ENCODE peak calls at places on chromosomes 4 and X, in seven cellular contexts. T, F, N, J, A, G and E are unnamed samples.

GRCh38 chr4:52822583-52823477 is 39.3 kb upstream of the RASL11B start:
- DNase-seq in G (no peak), T (no peak), J (no peak), N (no peak), F (no peak), A (peak), E (no peak)

GRCh38 chrX:19721726-19722370 is 165.6 kb downstream of the SH3KBP1 start:
- DNase-seq in J (no peak), G (no peak), N (no peak), T (no peak), A (no peak), F (no peak), E (no peak)

GRCh38 chr4:125317526-125317880 is 2.7 kb downstream of the FAT4 start:
- DNase-seq in F (peak), J (peak), T (peak), G (no peak), N (no peak), A (no peak), E (no peak)

GRCh38 chrX:149161438-149162088 is 343.5 kb downstream of the IDS start:
- DNase-seq in J (no peak), F (no peak), N (no peak), A (no peak), G (no peak), T (no peak), E (no peak)

GRCh38 chrX:23511783-23512182 is 155.5 kb upstream of the PRDX4 start:
- DNase-seq in J (peak), F (no peak), A (no peak), G (no peak), T (no peak), N (no peak), E (no peak)

GRCh38 chrX:42824541-42824940 is 46.6 kb upstream of the PPP1R2C start:
- DNase-seq in A (no peak), G (no peak), T (no peak), N (no peak), F (no peak), J (no peak), E (no peak)

GRCh38 chr4:19832388-19832787 is 419.3 kb upstream of the SLIT2 start:
- DNase-seq in G (no peak), N (no peak), A (no peak), J (no peak), T (no peak), F (no peak), E (no peak)

GRCh38 chr4:173413043-173413442 is 14.1 kb upstream of the SCRG1 start:
- DNase-seq in N (no peak), J (no peak), T (no peak), A (no peak), G (no peak), F (no peak), E (no peak)

GRCh38 chr4:5926601-5927000 is 33.7 kb upstream of the CRMP1 start:
- DNase-seq in T (no peak), N (no peak), F (no peak), A (no peak), G (no peak), J (no peak), E (no peak)

GRCh38 chrX:53281321-53281822 is at the start of gene IQSEC2:
- DNase-seq in A (peak), N (no peak), F (peak), G (no peak), J (no peak), T (peak), E (peak)

GRCh38 chr4:163548481-163549243 is 54.2 kb downstream of the TMA16 start:
- DNase-seq in J (peak), T (peak), G (peak), F (peak), N (no peak), A (no peak), E (peak)

GRCh38 chrX:124113799-124114600 is 152.5 kb downstream of the STAG2 start:
- DNase-seq in G (no peak), J (no peak), A (no peak), F (no peak), T (no peak), N (no peak), E (no peak)

GRCh38 chr4:123588631-123589223 is 192.1 kb downstream of the SPRY1 start:
- DNase-seq in F (peak), N (peak), J (no peak), T (no peak), G (peak), A (no peak), E (peak)

GRCh38 chr4:42519803-42520417 is 122.6 kb downstream of the SHISA3 start:
- DNase-seq in A (peak), N (peak), F (peak), J (peak), T (peak), G (peak), E (peak)

GRCh38 chr4:153207027-153207426 is 2.8 kb downstream of the TRIM2 start:
- DNase-seq in T (peak), G (no peak), J (no peak), F (no peak), A (no peak), N (no peak), E (no peak)

GRCh38 chrX:10171291-10171690 is 14.5 kb downstream of the CLCN4 start:
- DNase-seq in T (no peak), G (no peak), J (no peak), N (no peak), A (no peak), F (no peak), E (no peak)

GRCh38 chr4:93829531-93830089 is 1.1 kb downstream of the ATOH1 start:
- DNase-seq in T (peak), A (no peak), G (no peak), J (peak), F (no peak), N (no peak), E (no peak)

GRCh38 chr4:70688795-70689231 is 481 bp downstream of the UTP3 start:
- DNase-seq in N (no peak), T (peak), G (no peak), F (no peak), A (no peak), J (peak), E (peak)

GRCh38 chr4:39362827-39363226 is 3.3 kb downstream of the RFC1 start:
- DNase-seq in N (no peak), F (no peak), G (no peak), J (no peak), T (no peak), A (no peak), E (no peak)

GRCh38 chr4:128320656-128321055 is 33.0 kb upstream of the PGRMC2 start:
- DNase-seq in J (no peak), F (no peak), N (no peak), T (no peak), A (no peak), G (no peak), E (no peak)

GRCh38 chrX:9257718-9258117 is 207.1 kb upstream of the TBL1X start:
- DNase-seq in T (no peak), G (no peak), N (no peak), F (no peak), J (no peak), A (no peak), E (no peak)

GRCh38 chrX:46739736-46740135 is 19.2 kb downstream of the SLC9A7 start:
- DNase-seq in N (no peak), A (no peak), G (peak), T (no peak), F (no peak), J (no peak), E (no peak)

GRCh38 chr4:168562021-168562691 is 65.3 kb downstream of the PALLD start:
- DNase-seq in T (no peak), J (no peak), G (no peak), N (no peak), F (no peak), A (no peak), E (no peak)

GRCh38 chr4:141028024-141028529 is 105.2 kb downstream of the RNF150 start:
- DNase-seq in N (no peak), F (no peak), T (no peak), G (no peak), J (peak), A (no peak), E (no peak)

GRCh38 chr4:113810906-113811305 is 49.4 kb upstream of the CAMK2D start:
- DNase-seq in J (no peak), T (no peak), N (no peak), A (no peak), G (no peak), F (no peak), E (no peak)

GRCh38 chrX:136665258-136665900 is 17.4 kb downstream of the CD40LG start:
- DNase-seq in G (no peak), F (no peak), A (no peak), T (no peak), N (no peak), J (no peak), E (no peak)

GRCh38 chr4:32560306-32560705 is 1840.1 kb downstream of the PCDH7 start:
- DNase-seq in A (no peak), N (no peak), G (no peak), J (no peak), F (no peak), T (peak), E (no peak)

GRCh38 chr4:82017680-82018079 is 356.1 kb downstream of the HNRNPD start:
- DNase-seq in N (no peak), G (peak), T (peak), F (peak), A (no peak), J (no peak), E (no peak)

GRCh38 chr4:108559911-108560310 is 60.5 kb upstream of the RPL34 start:
- DNase-seq in J (no peak), N (no peak), G (no peak), F (no peak), A (no peak), T (no peak), E (no peak)

GRCh38 chr4:153432971-153433752 is 33.0 kb upstream of the TMEM131L start:
- DNase-seq in G (peak), A (peak), T (peak), J (no peak), N (peak), F (peak), E (peak)

GRCh38 chr4:98653890-98654867 is 4.2 kb downstream of the TSPAN5 start:
- DNase-seq in F (peak), T (no peak), G (no peak), N (no peak), J (no peak), A (peak), E (no peak)

GRCh38 chr4:97665553-97665952 is 477.7 kb downstream of the STPG2 start:
- DNase-seq in G (no peak), N (no peak), F (no peak), J (no peak), T (no peak), A (no peak), E (no peak)

GRCh38 chrX:154775611-154776349 is 13.1 kb downstream of the DKC1 start:
- DNase-seq in G (no peak), J (no peak), F (no peak), T (no peak), N (no peak), A (no peak), E (no peak)

GRCh38 chr4:177236889-177237288 is 72.8 kb upstream of the NEIL3 start:
- DNase-seq in T (no peak), J (no peak), G (no peak), A (no peak), F (no peak), N (no peak), E (no peak)

GRCh38 chr4:3461515-3462291 is 1.4 kb upstream of the DOK7 start:
- DNase-seq in G (no peak), F (no peak), N (no peak), A (no peak), T (no peak), J (no peak), E (no peak)

GRCh38 chrX:113558576-113558975 is 717.9 kb upstream of the AMOT start:
- DNase-seq in J (no peak), N (no peak), F (no peak), G (no peak), T (no peak), A (no peak), E (no peak)

GRCh38 chr4:94525993-94526740 is 74.4 kb downstream of the PDLIM5 start:
- DNase-seq in F (no peak), G (no peak), N (no peak), A (no peak), J (no peak), T (no peak), E (no peak)

GRCh38 chr4:73721419-73721818 is 18.9 kb upstream of the CXCL8 start:
- DNase-seq in N (no peak), J (no peak), A (no peak), F (no peak), T (no peak), G (no peak), E (no peak)

GRCh38 chr4:118729287-118730286 is 44.4 kb downstream of the METTL14 start:
- DNase-seq in A (no peak), T (no peak), G (peak), N (no peak), J (no peak), F (no peak), E (no peak)
- TF ChIP-seq REST in A (no peak), T (no peak), G (no peak), N (no peak), J (no peak), F (no peak), E (no peak)

DNA sequence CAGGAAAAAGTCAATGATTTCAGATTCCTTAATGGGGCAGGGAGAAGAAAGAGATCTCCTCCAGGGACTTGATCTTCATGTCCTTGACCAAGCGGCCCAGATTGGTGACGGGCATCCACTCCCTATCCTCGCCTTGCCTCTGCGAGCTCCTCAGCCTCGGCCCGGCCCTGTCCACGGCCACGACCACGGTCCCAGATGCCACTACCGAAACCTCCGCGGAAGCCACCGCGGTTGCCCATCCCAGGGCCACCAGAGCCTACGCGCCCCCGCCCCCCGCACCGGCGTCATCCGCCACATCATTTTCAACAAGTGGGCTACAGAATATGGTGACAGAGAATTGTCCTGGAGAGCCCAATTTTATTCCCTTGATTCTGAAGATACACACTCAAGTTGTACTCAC is 751.2 kb upstream of the PABPC4L start:
- DNase-seq in N (no peak), J (no peak), T (no peak), A (no peak), G (no peak), F (no peak), E (no peak)
- H3K4me3 ChIP-seq in N (no peak), J (no peak), T (no peak), A (no peak), G (no peak), F (no peak), E (no peak)

DNA sequence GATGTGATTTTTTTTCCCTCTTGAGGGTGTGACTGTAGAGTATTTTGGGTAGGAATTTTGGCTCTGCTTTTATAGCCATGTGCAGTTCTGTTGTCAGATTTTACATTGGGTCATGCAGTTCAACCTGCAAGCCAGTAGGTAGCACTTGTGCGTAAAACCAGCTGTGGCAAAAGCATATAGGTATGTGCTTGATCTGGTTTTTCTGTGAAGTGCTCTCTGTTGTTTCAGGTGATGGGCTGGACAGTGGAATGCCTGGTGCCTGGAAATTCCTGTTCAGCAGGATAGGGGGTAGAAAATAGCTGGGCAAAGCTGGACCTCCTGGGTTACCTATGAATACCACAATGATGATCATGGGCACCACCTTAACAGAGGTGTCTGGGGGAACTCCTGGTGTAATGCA is 584.2 kb upstream of the PCDH10 start:
- DNase-seq in N (no peak), G (peak), J (no peak), A (no peak), T (peak), F (no peak), E (no peak)
- TF ChIP-seq REST in N (no peak), G (no peak), J (no peak), A (no peak), T (no peak), F (no peak), E (no peak)

DNA sequence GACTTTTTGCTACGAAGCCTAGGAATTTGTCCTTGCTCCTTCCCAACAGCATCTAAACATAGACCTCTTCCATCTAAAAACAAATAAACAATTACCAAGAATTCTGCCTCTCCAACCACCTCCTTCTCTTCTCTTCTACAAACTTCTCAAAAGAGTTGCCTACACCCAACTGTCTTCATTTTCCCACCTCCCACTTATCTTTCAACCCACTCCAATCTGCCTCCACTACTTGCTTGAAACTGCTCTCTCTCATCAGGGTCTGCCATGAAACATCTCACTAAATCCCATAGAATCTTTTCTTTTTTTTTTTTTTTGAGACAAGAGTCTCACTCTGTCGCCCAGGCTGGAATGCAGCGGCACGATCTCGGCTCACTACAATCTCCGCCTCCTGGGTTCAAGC is 902 bp upstream of the FGD1 start:
- DNase-seq in T (no peak), G (no peak), J (no peak), A (no peak), N (no peak), F (no peak), E (no peak)
- H3K4me3 ChIP-seq in T (peak), G (no peak), J (no peak), A (no peak), N (no peak), F (no peak), E (no peak)

GRCh38 chr4:17352357-17352756 is 159.5 kb downstream of the QDPR start:
- DNase-seq in J (no peak), F (no peak), N (no peak), T (no peak), G (no peak), A (no peak), E (no peak)

GRCh38 chr4:17347445-17347844 is 164.4 kb downstream of the QDPR start:
- DNase-seq in A (peak), J (peak), G (peak), N (no peak), T (peak), F (peak), E (peak)
- TF ChIP-seq REST in A (no peak), J (no peak), G (no peak), N (no peak), T (no peak), F (no peak), E (no peak)

DNA sequence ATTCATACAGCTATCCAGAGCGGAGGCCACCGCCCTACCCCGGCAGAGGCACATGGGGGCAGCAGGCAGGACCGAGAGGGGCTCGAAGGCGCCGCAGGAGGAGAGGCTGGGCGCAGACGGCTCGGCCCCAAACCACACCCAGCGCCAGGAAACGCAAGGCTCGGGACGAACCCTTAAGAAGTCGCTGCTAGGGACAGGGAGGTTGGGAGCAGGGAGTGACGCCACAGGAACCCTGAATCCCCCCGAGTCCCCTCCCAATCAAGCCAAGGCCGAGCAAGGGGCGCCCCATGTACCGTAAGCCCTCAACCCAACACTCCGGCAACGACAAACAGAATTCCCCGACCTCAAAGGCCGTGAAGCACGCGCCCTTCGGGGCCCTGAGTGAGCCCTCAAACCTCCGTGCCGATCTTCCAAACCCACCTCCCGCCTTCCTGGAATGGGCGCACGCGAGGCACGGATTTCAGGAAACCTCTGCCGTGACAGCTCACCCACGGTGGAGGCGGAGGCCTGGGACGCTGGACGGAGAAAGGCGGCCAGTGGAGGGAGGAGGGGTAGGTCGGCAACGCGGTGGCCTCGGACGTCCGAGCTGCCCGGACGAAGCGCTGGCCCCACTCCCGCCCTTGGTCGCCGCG is 1.8 kb downstream of the ZFYVE28 start:
- DNase-seq in N (no peak), A (no peak), F (no peak), J (peak), T (peak), G (no peak), E (no peak)
- H3K4me3 ChIP-seq in N (no peak), A (peak), F (peak), J (peak), T (peak), G (peak), E (no peak)

DNA sequence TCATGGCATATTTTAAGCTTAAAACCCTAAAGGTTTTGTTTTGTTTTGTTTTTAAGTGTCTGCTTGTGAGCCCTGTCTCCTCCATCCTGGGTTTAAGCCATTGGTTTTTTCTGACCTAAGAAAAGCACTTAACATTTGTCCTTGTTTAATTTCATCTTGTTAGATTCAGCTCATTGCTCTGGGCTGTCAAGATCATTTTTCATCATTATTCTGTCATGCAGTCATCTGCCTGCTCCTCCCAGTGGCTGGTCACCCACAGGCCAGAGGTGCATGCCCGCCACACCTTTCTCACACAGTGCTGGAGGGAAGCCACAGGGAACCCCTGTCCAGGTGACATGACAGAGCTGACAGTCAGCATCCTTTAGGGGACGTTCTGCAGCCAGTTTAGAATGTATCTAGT is 11.7 kb upstream of the REELD1 start:
- DNase-seq in G (no peak), N (no peak), J (no peak), A (no peak), T (no peak), F (no peak), E (no peak)
- TF ChIP-seq REST in G (no peak), N (no peak), J (no peak), A (no peak), T (no peak), F (no peak), E (no peak)